ENCODE peak calls at places on chromosomes 16 and 17, in four cellular contexts. One of them, this sample, is unnamed.

GRCh38 chr17:7128174-7128573 is 13.6 kb upstream of the ASGR2 start:
- DNase-seq in HepG2: no peak
- DNase-seq in neural progenitor cell: no peak
- DNase-seq in mammary epithelial cell: no peak
- DNase-seq in this sample: no peak

GRCh38 chr17:8725881-8726280 is 18.8 kb downstream of the CCDC42 start:
- DNase-seq in HepG2: no peak
- DNase-seq in neural progenitor cell: no peak
- DNase-seq in mammary epithelial cell: no peak
- DNase-seq in this sample: no peak

GRCh38 chr17:50184611-50185398 is 16.6 kb downstream of the COL1A1 start:
- DNase-seq in HepG2: no peak
- DNase-seq in neural progenitor cell: peak; percentile 31
- DNase-seq in mammary epithelial cell: peak; percentile 55
- DNase-seq in this sample: no peak

GRCh38 chr17:54694287-54694887 is 206.3 kb upstream of the TOM1L1 start:
- DNase-seq in HepG2: no peak
- DNase-seq in neural progenitor cell: no peak
- DNase-seq in mammary epithelial cell: no peak
- DNase-seq in this sample: no peak

GRCh38 chr17:67376509-67376891 is 581 bp upstream of the PITPNC1 start:
- DNase-seq in HepG2: no peak
- DNase-seq in neural progenitor cell: no peak
- DNase-seq in mammary epithelial cell: no peak
- DNase-seq in this sample: no peak

GRCh38 chr16:30949655-30950515 is 1.0 kb downstream of the ORAI3 start:
- DNase-seq in HepG2: peak; percentile 92
- DNase-seq in neural progenitor cell: peak; percentile 67
- DNase-seq in mammary epithelial cell: peak; percentile 98
- DNase-seq in this sample: peak; percentile 79

GRCh38 chr16:87778830-87779579 is 13.2 kb upstream of the KLHDC4 start:
- DNase-seq in HepG2: peak; percentile 88
- DNase-seq in neural progenitor cell: peak; percentile 93
- DNase-seq in mammary epithelial cell: peak; percentile 83
- DNase-seq in this sample: peak; percentile 94

GRCh38 chr17:4673169-4673568 is 30.8 kb downstream of the PELP1 start:
- DNase-seq in HepG2: no peak
- DNase-seq in neural progenitor cell: no peak
- DNase-seq in mammary epithelial cell: no peak
- DNase-seq in this sample: no peak

GRCh38 chr17:42288078-42288984 is at the start of gene STAT5A:
- DNase-seq in HepG2: peak; percentile 40
- DNase-seq in neural progenitor cell: peak; percentile 82
- DNase-seq in mammary epithelial cell: peak; percentile 21
- DNase-seq in this sample: no peak

GRCh38 chr17:57276621-57277020 is 20.3 kb downstream of the MSI2 start:
- DNase-seq in HepG2: no peak
- DNase-seq in neural progenitor cell: no peak
- DNase-seq in mammary epithelial cell: no peak
- DNase-seq in this sample: no peak

GRCh38 chr16:55913717-55914116 is 38.5 kb upstream of the CES5A start:
- DNase-seq in HepG2: no peak
- DNase-seq in neural progenitor cell: no peak
- DNase-seq in mammary epithelial cell: peak; percentile 6
- DNase-seq in this sample: no peak

GRCh38 chr16:30025156-30025555 is 2.2 kb downstream of the C16orf92 start:
- DNase-seq in HepG2: no peak
- DNase-seq in neural progenitor cell: no peak
- DNase-seq in mammary epithelial cell: no peak
- DNase-seq in this sample: no peak

GRCh38 chr17:40284085-40284713 is 3.5 kb upstream of the CDC6 start:
- DNase-seq in HepG2: no peak
- DNase-seq in neural progenitor cell: no peak
- DNase-seq in mammary epithelial cell: peak; percentile 92
- DNase-seq in this sample: peak; percentile 80

GRCh38 chr16:2512920-2513404 is 790 bp upstream of the ATP6V0C start:
- DNase-seq in HepG2: no peak
- DNase-seq in neural progenitor cell: peak; percentile 67
- DNase-seq in mammary epithelial cell: no peak
- DNase-seq in this sample: no peak

GRCh38 chr17:81648013-81648706 is 8.2 kb downstream of the PDE6G start:
- DNase-seq in HepG2: no peak
- DNase-seq in neural progenitor cell: no peak
- DNase-seq in mammary epithelial cell: no peak
- DNase-seq in this sample: no peak
- TF ChIP-seq EZH2 in HepG2: no peak
- TF ChIP-seq EZH2 in neural progenitor cell: no peak
- TF ChIP-seq EZH2 in mammary epithelial cell: no peak
- TF ChIP-seq EZH2 in this sample: no peak

GRCh38 chr16:67653131-67654068 is 6.7 kb downstream of the ACD start:
- DNase-seq in HepG2: no peak
- DNase-seq in neural progenitor cell: peak; percentile 51
- DNase-seq in mammary epithelial cell: no peak
- DNase-seq in this sample: no peak
- TF ChIP-seq EZH2 in HepG2: peak; percentile 65
- TF ChIP-seq EZH2 in neural progenitor cell: peak; percentile 78
- TF ChIP-seq EZH2 in mammary epithelial cell: peak; percentile 46
- TF ChIP-seq EZH2 in this sample: no peak

GRCh38 chr17:29581583-29582253 is 7.7 kb downstream of the GIT1 start:
- DNase-seq in HepG2: no peak
- DNase-seq in neural progenitor cell: no peak
- DNase-seq in mammary epithelial cell: peak; percentile 91
- DNase-seq in this sample: no peak
- TF ChIP-seq EZH2 in HepG2: no peak
- TF ChIP-seq EZH2 in neural progenitor cell: no peak
- TF ChIP-seq EZH2 in mammary epithelial cell: no peak
- TF ChIP-seq EZH2 in this sample: no peak

DNA sequence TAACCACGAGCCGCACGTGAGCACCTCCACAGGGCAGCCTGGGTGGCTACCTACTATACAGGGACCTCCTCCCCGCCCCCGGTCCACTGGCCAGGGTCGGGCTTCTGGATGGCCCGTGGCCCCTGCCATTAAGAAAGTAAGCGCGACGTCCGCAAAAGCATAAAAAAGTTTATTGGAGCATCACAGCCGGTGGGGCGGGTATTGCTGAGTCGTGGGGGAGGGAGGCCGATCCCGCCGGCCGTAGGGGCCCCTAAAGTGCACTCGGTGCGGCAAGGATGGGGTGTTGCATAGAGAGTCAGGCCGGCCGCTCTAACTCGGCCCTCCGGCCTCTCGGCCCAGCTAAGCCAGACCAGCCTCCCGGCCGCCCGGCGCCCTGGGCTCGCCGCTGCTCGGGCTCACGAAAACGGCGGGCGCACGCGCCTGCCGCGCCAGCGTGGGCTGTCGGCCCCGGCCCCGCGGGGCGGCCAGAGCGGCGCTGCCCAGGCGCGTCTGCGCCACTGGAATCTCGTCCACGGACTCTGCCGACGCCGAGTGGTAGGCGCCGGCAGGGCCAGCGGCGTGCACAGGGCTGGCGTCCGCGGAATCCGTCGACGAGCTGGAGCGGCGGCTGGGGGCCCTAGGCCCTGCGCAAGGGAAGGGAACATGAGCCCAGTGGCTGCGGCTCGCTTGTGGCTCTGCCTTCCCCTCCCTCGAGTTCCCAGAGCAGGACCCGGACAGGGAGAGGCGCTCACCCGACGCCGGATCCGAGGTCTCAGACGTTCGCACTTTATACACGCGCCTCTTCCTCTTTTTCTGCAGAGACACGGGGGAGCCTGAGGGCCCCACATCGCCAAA is 1.2 kb upstream of the TPPP3 start:
- DNase-seq in HepG2: no peak
- DNase-seq in neural progenitor cell: peak; percentile 72
- DNase-seq in mammary epithelial cell: no peak
- DNase-seq in this sample: no peak
- TF ChIP-seq EZH2 in HepG2: no peak
- TF ChIP-seq EZH2 in neural progenitor cell: peak; percentile 98
- TF ChIP-seq EZH2 in mammary epithelial cell: no peak
- TF ChIP-seq EZH2 in this sample: no peak